ENCODE peak calls at places on chromosome 22, in six cellular contexts. Z, P, Y, X, E and G are unnamed samples.

GRCh38 chr22:22711532-22711913 is 67.1 kb downstream of the GGTLC2 start:
- DNase-seq in Z (no peak), P (no peak), Y (no peak), X (no peak), E (peak; percentile 1), G (no peak)

GRCh38 chr22:44620129-44620840 is 81.7 kb upstream of the PRR5 start:
- DNase-seq in Z (peak; percentile 61), P (peak; percentile 37), Y (peak; percentile 83), X (peak; percentile 30), E (no peak), G (no peak)

GRCh38 chr22:38403806-38404205 is 51.2 kb downstream of the KCNJ4 start:
- DNase-seq in Z (no peak), P (no peak), Y (no peak), X (no peak), E (no peak), G (no peak)

GRCh38 chr22:29312218-29313125 is 3.0 kb downstream of the RASL10A start:
- DNase-seq in Z (no peak), P (no peak), Y (no peak), X (no peak), E (no peak), G (no peak)

GRCh38 chr22:45580703-45581381 is 78.2 kb downstream of the FBLN1 start:
- DNase-seq in Z (no peak), P (peak; percentile 7), Y (no peak), X (no peak), E (no peak), G (no peak)

GRCh38 chr22:39245130-39246039 is 603 bp upstream of the PDGFB start:
- DNase-seq in Z (no peak), P (no peak), Y (no peak), X (no peak), E (no peak), G (no peak)

GRCh38 chr22:30866216-30866615 is 102.4 kb downstream of the MORC2 start:
- DNase-seq in Z (no peak), P (no peak), Y (no peak), X (no peak), E (no peak), G (no peak)

GRCh38 chr22:38422615-38423511 is 32.1 kb downstream of the KCNJ4 start:
- DNase-seq in Z (no peak), P (no peak), Y (no peak), X (peak; percentile 19), E (no peak), G (no peak)

GRCh38 chr22:44628856-44629255 is 73.1 kb upstream of the PRR5 start:
- DNase-seq in Z (no peak), P (no peak), Y (no peak), X (no peak), E (no peak), G (no peak)

GRCh38 chr22:38733329-38734202 is 22.2 kb downstream of the SUN2 start:
- DNase-seq in Z (peak; percentile 36), P (peak; percentile 52), Y (no peak), X (peak; percentile 46), E (peak; percentile 37), G (peak; percentile 77)

GRCh38 chr22:23067023-23067650 is 3.2 kb upstream of the GNAZ start:
- DNase-seq in Z (no peak), P (no peak), Y (no peak), X (no peak), E (peak; percentile 9), G (no peak)

GRCh38 chr22:30290679-30291333 is 1.5 kb upstream of the CASTOR1 start:
- DNase-seq in Z (peak; percentile 90), P (peak; percentile 61), Y (no peak), X (peak; percentile 73), E (no peak), G (no peak)

GRCh38 chr22:48640890-48641771 is 1186.5 kb downstream of the BRD1 start:
- DNase-seq in Z (no peak), P (no peak), Y (no peak), X (no peak), E (no peak), G (no peak)

GRCh38 chr22:41513391-41513790 is 30.9 kb downstream of the POLR3H start:
- DNase-seq in Z (no peak), P (no peak), Y (no peak), X (no peak), E (no peak), G (no peak)

GRCh38 chr22:22941831-22942510 is 54.4 kb downstream of the IGLL5 start:
- DNase-seq in Z (no peak), P (no peak), Y (no peak), X (no peak), E (no peak), G (no peak)

GRCh38 chr22:42704896-42705295 is 15.8 kb downstream of the A4GALT start:
- DNase-seq in Z (no peak), P (no peak), Y (no peak), X (no peak), E (no peak), G (no peak)

GRCh38 chr22:44578516-44579230 is 80.6 kb upstream of the RTL6 start:
- DNase-seq in Z (no peak), P (no peak), Y (no peak), X (no peak), E (no peak), G (no peak)

GRCh38 chr22:21696115-21696514 is 30.3 kb downstream of the PPIL2 start:
- DNase-seq in Z (no peak), P (no peak), Y (no peak), X (no peak), E (no peak), G (no peak)

GRCh38 chr22:32557424-32557823 is 82.8 kb downstream of the FBXO7 start:
- DNase-seq in Z (no peak), P (no peak), Y (no peak), X (peak; percentile 43), E (no peak), G (no peak)

GRCh38 chr22:23066200-23067022 is 3.9 kb upstream of the GNAZ start:
- DNase-seq in Z (no peak), P (no peak), Y (no peak), X (no peak), E (peak; percentile 7), G (no peak)

GRCh38 chr22:40345271-40345670 is 1.0 kb upstream of the ADSL start:
- DNase-seq in Z (peak; percentile 26), P (no peak), Y (no peak), X (peak; percentile 66), E (no peak), G (no peak)

GRCh38 chr22:49159711-49160110 is 668.0 kb downstream of the BRD1 start:
- DNase-seq in Z (no peak), P (no peak), Y (no peak), X (no peak), E (no peak), G (no peak)

GRCh38 chr22:28442951-28443876 is 236.4 kb downstream of the TTC28 start:
- DNase-seq in Z (peak; percentile 80), P (peak; percentile 79), Y (no peak), X (peak; percentile 45), E (peak; percentile 15), G (no peak)

GRCh38 chr22:32318361-32318760 is 39.3 kb upstream of the RFPL3 start:
- DNase-seq in Z (no peak), P (no peak), Y (no peak), X (no peak), E (no peak), G (no peak)

GRCh38 chr22:32971252-32971651 is 86.9 kb downstream of the SYN3 start:
- DNase-seq in Z (no peak), P (no peak), Y (no peak), X (no peak), E (no peak), G (no peak)

GRCh38 chr22:33565580-33565995 is 354.7 kb downstream of the LARGE1 start:
- DNase-seq in Z (no peak), P (peak; percentile 55), Y (no peak), X (no peak), E (no peak), G (no peak)

GRCh38 chr22:39232246-39232645 is 12.5 kb downstream of the PDGFB start:
- DNase-seq in Z (no peak), P (no peak), Y (no peak), X (no peak), E (no peak), G (no peak)

GRCh38 chr22:23762866-23763578 is at the start of gene C22orf15:
- DNase-seq in Z (no peak), P (no peak), Y (no peak), X (no peak), E (no peak), G (no peak)

GRCh38 chr22:42296381-42296853 is 26.0 kb upstream of the TCF20 start:
- DNase-seq in Z (no peak), P (no peak), Y (no peak), X (no peak), E (no peak), G (peak; percentile 58)

GRCh38 chr22:28358244-28358777 is 321.3 kb downstream of the TTC28 start:
- DNase-seq in Z (no peak), P (no peak), Y (no peak), X (no peak), E (no peak), G (no peak)

GRCh38 chr22:21762712-21763581 is 27.4 kb upstream of the YPEL1 start:
- DNase-seq in Z (no peak), P (no peak), Y (no peak), X (peak; percentile 23), E (no peak), G (no peak)

GRCh38 chr22:32723632-32724031 is 77.9 kb upstream of the TIMP3 start:
- DNase-seq in Z (peak; percentile 73), P (no peak), Y (peak; percentile 5), X (peak; percentile 92), E (no peak), G (peak; percentile 35)

GRCh38 chr22:41124086-41124485 is 31.7 kb downstream of the EP300 start:
- DNase-seq in Z (no peak), P (no peak), Y (no peak), X (no peak), E (no peak), G (no peak)

GRCh38 chr22:47437636-47438035 is 675.2 kb downstream of the TBC1D22A start:
- DNase-seq in Z (no peak), P (no peak), Y (no peak), X (no peak), E (no peak), G (no peak)
- TF ChIP-seq CTCF in Z (no peak), P (no peak), Y (no peak), X (no peak), E (no peak), G (no peak)

GRCh38 chr22:37225481-37225880 is 13.2 kb upstream of the SSTR3 start:
- DNase-seq in Z (no peak), P (no peak), Y (no peak), X (no peak), E (no peak), G (no peak)
- TF ChIP-seq CTCF in Z (peak; percentile 8), P (no peak), Y (no peak), X (peak; percentile 34), E (no peak), G (no peak)

GRCh38 chr22:46688949-46689348 is 49.1 kb downstream of the CERK start:
- DNase-seq in Z (no peak), P (no peak), Y (no peak), X (no peak), E (no peak), G (no peak)
- TF ChIP-seq CTCF in Z (no peak), P (no peak), Y (no peak), X (no peak), E (no peak), G (no peak)

GRCh38 chr22:50326959-50327710 is at the start of gene DENND6B:
- DNase-seq in Z (peak; percentile 70), P (peak; percentile 90), Y (peak; percentile 48), X (peak; percentile 78), E (peak; percentile 74), G (peak; percentile 90)
- TF ChIP-seq CTCF in Z (no peak), P (no peak), Y (peak; percentile 30), X (peak; percentile 11), E (peak; percentile 56), G (peak; percentile 67)